ENCODE peak calls at places on chromosomes 4 and X, in nine cellular contexts. One of them, this sample, is unnamed.

GRCh38 chr4:1712216-1713002 is at the start of gene SLBP:
- DNase-seq in NCI-H774: peak; percentile 96
- DNase-seq in LoVo: peak; percentile 97
- DNase-seq in iris pigment epithelial cell: peak; percentile 95
- DNase-seq in uterus: peak; percentile 95
- DNase-seq in nucleus accumbens: peak; percentile 93
- DNase-seq in cardiac fibroblast: peak; percentile 91
- DNase-seq in NCI-H1417 treated with DMSO at 0.1 percent for 48 hours: peak; percentile 76
- DNase-seq in T-helper 9 cell: peak; percentile 97
- DNase-seq in this sample: peak; percentile 87

GRCh38 chr4:16377887-16378286 is 151.6 kb upstream of the TAPT1 start:
- DNase-seq in LoVo: no peak
- DNase-seq in NCI-H774: no peak
- DNase-seq in iris pigment epithelial cell: no peak
- DNase-seq in nucleus accumbens: no peak
- DNase-seq in cardiac fibroblast: no peak
- DNase-seq in uterus: no peak
- DNase-seq in NCI-H1417 treated with DMSO at 0.1 percent for 48 hours: no peak
- DNase-seq in T-helper 9 cell: no peak
- DNase-seq in this sample: no peak

GRCh38 chr4:177191586-177191985 is 118.1 kb upstream of the NEIL3 start:
- DNase-seq in NCI-H1417 treated with DMSO at 0.1 percent for 48 hours: no peak
- DNase-seq in cardiac fibroblast: no peak
- DNase-seq in NCI-H774: no peak
- DNase-seq in uterus: no peak
- DNase-seq in nucleus accumbens: no peak
- DNase-seq in LoVo: no peak
- DNase-seq in T-helper 9 cell: no peak
- DNase-seq in iris pigment epithelial cell: no peak
- DNase-seq in this sample: no peak

GRCh38 chr4:40307627-40308497 is 27.3 kb upstream of the CHRNA9 start:
- DNase-seq in NCI-H1417 treated with DMSO at 0.1 percent for 48 hours: no peak
- DNase-seq in nucleus accumbens: no peak
- DNase-seq in T-helper 9 cell: peak; percentile 57
- DNase-seq in NCI-H774: no peak
- DNase-seq in LoVo: no peak
- DNase-seq in uterus: no peak
- DNase-seq in iris pigment epithelial cell: no peak
- DNase-seq in cardiac fibroblast: no peak
- DNase-seq in this sample: no peak

GRCh38 chr4:169174247-169174646 is 96.5 kb downstream of the SH3RF1 start:
- DNase-seq in iris pigment epithelial cell: no peak
- DNase-seq in T-helper 9 cell: no peak
- DNase-seq in cardiac fibroblast: no peak
- DNase-seq in nucleus accumbens: no peak
- DNase-seq in uterus: no peak
- DNase-seq in NCI-H774: no peak
- DNase-seq in LoVo: peak; percentile 16
- DNase-seq in NCI-H1417 treated with DMSO at 0.1 percent for 48 hours: no peak
- DNase-seq in this sample: no peak

GRCh38 chr4:73406548-73406875 is 2.4 kb downstream of the ALB start:
- DNase-seq in LoVo: no peak
- DNase-seq in nucleus accumbens: no peak
- DNase-seq in T-helper 9 cell: no peak
- DNase-seq in cardiac fibroblast: peak; percentile 2
- DNase-seq in iris pigment epithelial cell: no peak
- DNase-seq in NCI-H1417 treated with DMSO at 0.1 percent for 48 hours: no peak
- DNase-seq in uterus: no peak
- DNase-seq in NCI-H774: no peak
- DNase-seq in this sample: no peak

GRCh38 chrX:112846114-112846513 is 5.5 kb upstream of the AMOT start:
- DNase-seq in NCI-H1417 treated with DMSO at 0.1 percent for 48 hours: no peak
- DNase-seq in LoVo: no peak
- DNase-seq in iris pigment epithelial cell: no peak
- DNase-seq in nucleus accumbens: no peak
- DNase-seq in T-helper 9 cell: no peak
- DNase-seq in uterus: no peak
- DNase-seq in NCI-H774: no peak
- DNase-seq in cardiac fibroblast: no peak
- DNase-seq in this sample: no peak

GRCh38 chr4:8906668-8906970 is 35.0 kb upstream of the HMX1 start:
- DNase-seq in cardiac fibroblast: no peak
- DNase-seq in NCI-H774: no peak
- DNase-seq in NCI-H1417 treated with DMSO at 0.1 percent for 48 hours: no peak
- DNase-seq in T-helper 9 cell: no peak
- DNase-seq in iris pigment epithelial cell: no peak
- DNase-seq in uterus: no peak
- DNase-seq in nucleus accumbens: no peak
- DNase-seq in LoVo: no peak
- DNase-seq in this sample: no peak

GRCh38 chr4:185966997-185967775 is 101.8 kb upstream of the TLR3 start:
- DNase-seq in nucleus accumbens: no peak
- DNase-seq in cardiac fibroblast: no peak
- DNase-seq in NCI-H1417 treated with DMSO at 0.1 percent for 48 hours: no peak
- DNase-seq in T-helper 9 cell: no peak
- DNase-seq in uterus: no peak
- DNase-seq in LoVo: peak; percentile 11
- DNase-seq in NCI-H774: no peak
- DNase-seq in iris pigment epithelial cell: no peak
- DNase-seq in this sample: no peak

GRCh38 chrX:101617211-101618191 is at the start of gene ARMCX6:
- DNase-seq in uterus: peak; percentile 76
- DNase-seq in NCI-H774: peak; percentile 19
- DNase-seq in cardiac fibroblast: peak; percentile 73
- DNase-seq in T-helper 9 cell: peak; percentile 60
- DNase-seq in nucleus accumbens: peak; percentile 42
- DNase-seq in LoVo: no peak
- DNase-seq in iris pigment epithelial cell: peak; percentile 71
- DNase-seq in NCI-H1417 treated with DMSO at 0.1 percent for 48 hours: peak; percentile 12
- DNase-seq in this sample: peak; percentile 2

GRCh38 chr4:6470502-6471302 is 1.7 kb downstream of the PPP2R2C start:
- DNase-seq in nucleus accumbens: peak; percentile 67
- DNase-seq in NCI-H774: no peak
- DNase-seq in cardiac fibroblast: peak; percentile 43
- DNase-seq in NCI-H1417 treated with DMSO at 0.1 percent for 48 hours: no peak
- DNase-seq in LoVo: peak; percentile 72
- DNase-seq in T-helper 9 cell: no peak
- DNase-seq in iris pigment epithelial cell: peak; percentile 42
- DNase-seq in uterus: peak; percentile 63
- DNase-seq in this sample: no peak

GRCh38 chr4:118790544-118790943 is 45.4 kb downstream of the SEC24D start:
- DNase-seq in cardiac fibroblast: no peak
- DNase-seq in iris pigment epithelial cell: no peak
- DNase-seq in NCI-H774: no peak
- DNase-seq in uterus: no peak
- DNase-seq in NCI-H1417 treated with DMSO at 0.1 percent for 48 hours: no peak
- DNase-seq in LoVo: no peak
- DNase-seq in T-helper 9 cell: no peak
- DNase-seq in nucleus accumbens: no peak
- DNase-seq in this sample: peak; percentile 37

GRCh38 chrX:22063284-22063683 is 31.2 kb downstream of the PHEX start:
- DNase-seq in LoVo: no peak
- DNase-seq in nucleus accumbens: no peak
- DNase-seq in T-helper 9 cell: no peak
- DNase-seq in iris pigment epithelial cell: peak; percentile 11
- DNase-seq in NCI-H1417 treated with DMSO at 0.1 percent for 48 hours: no peak
- DNase-seq in NCI-H774: no peak
- DNase-seq in cardiac fibroblast: peak; percentile 13
- DNase-seq in uterus: no peak
- DNase-seq in this sample: no peak

GRCh38 chrX:68912113-68912980 is 83.5 kb downstream of the EFNB1 start:
- DNase-seq in nucleus accumbens: no peak
- DNase-seq in T-helper 9 cell: no peak
- DNase-seq in NCI-H1417 treated with DMSO at 0.1 percent for 48 hours: no peak
- DNase-seq in LoVo: no peak
- DNase-seq in cardiac fibroblast: no peak
- DNase-seq in uterus: no peak
- DNase-seq in iris pigment epithelial cell: peak; percentile 23
- DNase-seq in NCI-H774: no peak
- DNase-seq in this sample: no peak

GRCh38 chr4:99810536-99810935 is 6.1 kb upstream of the DAPP1 start:
- DNase-seq in cardiac fibroblast: no peak
- DNase-seq in uterus: no peak
- DNase-seq in NCI-H774: no peak
- DNase-seq in T-helper 9 cell: no peak
- DNase-seq in iris pigment epithelial cell: no peak
- DNase-seq in NCI-H1417 treated with DMSO at 0.1 percent for 48 hours: no peak
- DNase-seq in nucleus accumbens: no peak
- DNase-seq in LoVo: no peak
- DNase-seq in this sample: no peak

GRCh38 chr4:137452799-137453198 is 79.5 kb downstream of the PCDH18 start:
- DNase-seq in LoVo: no peak
- DNase-seq in uterus: no peak
- DNase-seq in nucleus accumbens: no peak
- DNase-seq in cardiac fibroblast: no peak
- DNase-seq in iris pigment epithelial cell: no peak
- DNase-seq in NCI-H774: no peak
- DNase-seq in T-helper 9 cell: no peak
- DNase-seq in NCI-H1417 treated with DMSO at 0.1 percent for 48 hours: no peak
- DNase-seq in this sample: no peak

GRCh38 chr4:118774989-118775388 is 60.9 kb downstream of the SEC24D start:
- DNase-seq in uterus: no peak
- DNase-seq in T-helper 9 cell: no peak
- DNase-seq in NCI-H1417 treated with DMSO at 0.1 percent for 48 hours: no peak
- DNase-seq in iris pigment epithelial cell: peak; percentile 65
- DNase-seq in NCI-H774: no peak
- DNase-seq in cardiac fibroblast: peak; percentile 45
- DNase-seq in LoVo: no peak
- DNase-seq in nucleus accumbens: no peak
- DNase-seq in this sample: no peak

GRCh38 chrX:109155161-109155560 is 326.7 kb downstream of the GUCY2F start:
- DNase-seq in iris pigment epithelial cell: no peak
- DNase-seq in NCI-H774: no peak
- DNase-seq in LoVo: no peak
- DNase-seq in cardiac fibroblast: no peak
- DNase-seq in NCI-H1417 treated with DMSO at 0.1 percent for 48 hours: no peak
- DNase-seq in nucleus accumbens: no peak
- DNase-seq in uterus: no peak
- DNase-seq in T-helper 9 cell: no peak
- DNase-seq in this sample: no peak

GRCh38 chr4:40881851-40882250 is 132.1 kb downstream of the NSUN7 start:
- DNase-seq in NCI-H1417 treated with DMSO at 0.1 percent for 48 hours: no peak
- DNase-seq in LoVo: no peak
- DNase-seq in T-helper 9 cell: no peak
- DNase-seq in cardiac fibroblast: no peak
- DNase-seq in iris pigment epithelial cell: no peak
- DNase-seq in nucleus accumbens: no peak
- DNase-seq in uterus: no peak
- DNase-seq in NCI-H774: no peak
- DNase-seq in this sample: no peak

GRCh38 chrX:86102341-86102740 is 45.9 kb upstream of the DACH2 start:
- DNase-seq in NCI-H1417 treated with DMSO at 0.1 percent for 48 hours: no peak
- DNase-seq in LoVo: no peak
- DNase-seq in nucleus accumbens: no peak
- DNase-seq in NCI-H774: no peak
- DNase-seq in cardiac fibroblast: no peak
- DNase-seq in iris pigment epithelial cell: no peak
- DNase-seq in uterus: no peak
- DNase-seq in T-helper 9 cell: no peak
- DNase-seq in this sample: no peak

GRCh38 chr4:74932832-74933561 is at the start of gene PARM1:
- DNase-seq in iris pigment epithelial cell: peak; percentile 79
- DNase-seq in LoVo: peak; percentile 90
- DNase-seq in nucleus accumbens: peak; percentile 83
- DNase-seq in NCI-H1417 treated with DMSO at 0.1 percent for 48 hours: peak; percentile 12
- DNase-seq in T-helper 9 cell: no peak
- DNase-seq in cardiac fibroblast: peak; percentile 80
- DNase-seq in uterus: peak; percentile 85
- DNase-seq in NCI-H774: peak; percentile 82
- DNase-seq in this sample: peak; percentile 71

GRCh38 chr4:153393397-153393796 is 48.9 kb downstream of the MND1 start:
- DNase-seq in NCI-H1417 treated with DMSO at 0.1 percent for 48 hours: no peak
- DNase-seq in uterus: peak; percentile 24
- DNase-seq in cardiac fibroblast: peak; percentile 45
- DNase-seq in nucleus accumbens: no peak
- DNase-seq in NCI-H774: no peak
- DNase-seq in T-helper 9 cell: no peak
- DNase-seq in LoVo: no peak
- DNase-seq in iris pigment epithelial cell: peak; percentile 80
- DNase-seq in this sample: no peak

GRCh38 chr4:5969777-5970176 is 48.5 kb downstream of the C4orf50 start:
- DNase-seq in cardiac fibroblast: no peak
- DNase-seq in T-helper 9 cell: no peak
- DNase-seq in iris pigment epithelial cell: no peak
- DNase-seq in NCI-H774: no peak
- DNase-seq in LoVo: no peak
- DNase-seq in NCI-H1417 treated with DMSO at 0.1 percent for 48 hours: no peak
- DNase-seq in nucleus accumbens: no peak
- DNase-seq in uterus: no peak
- DNase-seq in this sample: no peak

This sample was measured in DMS153.